ENCODE peak calls at places on chromosomes 1 and 21, in five cellular contexts. Q is tibial nerve, H is GM10248, G is lower leg skin, D is vagina. S is an unnamed sample.

GRCh38 chr1:160124709-160125478 is 9.3 kb downstream of the ATP1A2 start:
- DNase-seq in H (no peak), Q (no peak), G (no peak), D (no peak), S (no peak)

GRCh38 chr21:46483300-46484295 is 24.9 kb downstream of the DIP2A start:
- DNase-seq in D (no peak), Q (no peak), G (no peak), H (no peak), S (no peak)

GRCh38 chr1:167467126-167467725 is 51.1 kb downstream of the CD247 start:
- DNase-seq in D (no peak), Q (no peak), G (no peak), H (no peak), S (no peak)

GRCh38 chr1:116765962-116766361 is 11.7 kb downstream of the CD2 start:
- DNase-seq in Q (no peak), G (no peak), D (no peak), H (no peak), S (no peak)

GRCh38 chr1:11534846-11535245 is 55.9 kb downstream of the DISP3 start:
- DNase-seq in G (no peak), Q (no peak), H (no peak), D (no peak), S (no peak)

GRCh38 chr1:61506944-61507343 is 218.0 kb downstream of the TM2D1 start:
- DNase-seq in G (no peak), Q (no peak), H (no peak), D (no peak), S (no peak)

GRCh38 chr1:213623103-213623581 is 364.6 kb upstream of the PROX1 start:
- DNase-seq in D (no peak), Q (peak), H (no peak), G (no peak), S (no peak)

GRCh38 chr1:230772457-230773395 is 25.5 kb downstream of the CAPN9 start:
- DNase-seq in G (no peak), D (no peak), H (no peak), Q (peak), S (no peak)

GRCh38 chr21:26626187-26626586 is 53.1 kb upstream of the CYYR1 start:
- DNase-seq in D (no peak), H (no peak), G (no peak), Q (no peak), S (no peak)

GRCh38 chr1:68221971-68222355 is 10.4 kb downstream of the WLS start:
- DNase-seq in H (no peak), Q (no peak), G (no peak), D (no peak), S (no peak)

GRCh38 chr1:172993640-172994039 is 57.1 kb downstream of the TNFSF18 start:
- DNase-seq in D (no peak), G (no peak), Q (no peak), H (no peak), S (no peak)

GRCh38 chr1:98333936-98334335 is 327.6 kb upstream of the SNX7 start:
- DNase-seq in D (no peak), H (no peak), Q (no peak), G (no peak), S (no peak)

GRCh38 chr1:226365831-226366231 is 42.1 kb downstream of the PARP1 start:
- DNase-seq in Q (no peak), G (no peak), D (no peak), H (no peak), S (no peak)

GRCh38 chr1:22607154-22607553 is 29.3 kb upstream of the C1QA start:
- DNase-seq in D (no peak), H (no peak), Q (no peak), G (no peak), S (no peak)

GRCh38 chr1:230826166-230826875 is 42.0 kb downstream of the C1orf198 start:
- DNase-seq in D (no peak), Q (no peak), H (no peak), G (no peak), S (no peak)

GRCh38 chr1:225460021-225460736 is 32.3 kb upstream of the LBR start:
- DNase-seq in G (no peak), D (no peak), H (no peak), Q (no peak), S (no peak)

GRCh38 chr1:204929487-204930185 is 59.0 kb downstream of the NFASC start:
- DNase-seq in G (peak), H (no peak), Q (no peak), D (peak), S (no peak)

GRCh38 chr1:119779869-119780356 is 11.2 kb upstream of the HMGCS2 start:
- DNase-seq in Q (peak), G (no peak), H (no peak), D (no peak), S (no peak)

GRCh38 chr21:39084979-39085729 is 98.1 kb downstream of the PSMG1 start:
- DNase-seq in H (no peak), Q (no peak), D (no peak), G (no peak), S (no peak)

GRCh38 chr1:38777464-38777957 is 82.1 kb downstream of the RRAGC start:
- DNase-seq in H (no peak), Q (no peak), D (no peak), G (peak), S (no peak)

GRCh38 chr1:232901255-232901654 is 49.2 kb upstream of the NTPCR start:
- DNase-seq in G (no peak), Q (no peak), H (peak), D (no peak), S (peak)

GRCh38 chr1:198086051-198086745 is 70.6 kb upstream of the NEK7 start:
- DNase-seq in D (no peak), G (no peak), Q (no peak), H (no peak), S (no peak)

GRCh38 chr1:95384570-95384969 is 150.6 kb downstream of the RWDD3 start:
- DNase-seq in G (no peak), D (no peak), H (no peak), Q (no peak), S (no peak)

GRCh38 chr21:36792505-36792967 is 93.6 kb downstream of the SIM2 start:
- DNase-seq in H (peak), D (peak), Q (no peak), G (peak), S (no peak)

GRCh38 chr1:192575499-192576189 is at the start of gene RGS1:
- DNase-seq in Q (peak), G (no peak), D (no peak), H (peak), S (peak)

GRCh38 chr1:58996341-58997059 is 212.7 kb upstream of the JUN start:
- DNase-seq in D (no peak), H (peak), Q (no peak), G (no peak), S (peak)

GRCh38 chr1:217373761-217374701 is 256.9 kb downstream of the GPATCH2 start:
- DNase-seq in G (no peak), H (no peak), D (no peak), Q (no peak), S (no peak)

GRCh38 chr1:77565321-77565720 is 117.1 kb downstream of the ZZZ3 start:
- DNase-seq in D (no peak), G (no peak), H (no peak), Q (no peak), S (no peak)

GRCh38 chr1:8563944-8564537 is 246.1 kb downstream of the SLC45A1 start:
- DNase-seq in D (no peak), H (no peak), Q (no peak), G (no peak), S (no peak)

GRCh38 chr1:158005249-158005648 is 11.8 kb downstream of the KIRREL1 start:
- DNase-seq in H (no peak), Q (no peak), G (no peak), D (no peak), S (no peak)

GRCh38 chr1:158002630-158003408 is 9.4 kb downstream of the KIRREL1 start:
- DNase-seq in G (no peak), H (no peak), D (no peak), Q (no peak), S (no peak)

GRCh38 chr1:158003409-158003805 is 10.0 kb downstream of the KIRREL1 start:
- DNase-seq in Q (no peak), G (no peak), D (no peak), H (no peak), S (no peak)

GRCh38 chr1:158007180-158007579 is 13.7 kb downstream of the KIRREL1 start:
- DNase-seq in H (no peak), G (no peak), D (no peak), Q (no peak), S (no peak)

DNA sequence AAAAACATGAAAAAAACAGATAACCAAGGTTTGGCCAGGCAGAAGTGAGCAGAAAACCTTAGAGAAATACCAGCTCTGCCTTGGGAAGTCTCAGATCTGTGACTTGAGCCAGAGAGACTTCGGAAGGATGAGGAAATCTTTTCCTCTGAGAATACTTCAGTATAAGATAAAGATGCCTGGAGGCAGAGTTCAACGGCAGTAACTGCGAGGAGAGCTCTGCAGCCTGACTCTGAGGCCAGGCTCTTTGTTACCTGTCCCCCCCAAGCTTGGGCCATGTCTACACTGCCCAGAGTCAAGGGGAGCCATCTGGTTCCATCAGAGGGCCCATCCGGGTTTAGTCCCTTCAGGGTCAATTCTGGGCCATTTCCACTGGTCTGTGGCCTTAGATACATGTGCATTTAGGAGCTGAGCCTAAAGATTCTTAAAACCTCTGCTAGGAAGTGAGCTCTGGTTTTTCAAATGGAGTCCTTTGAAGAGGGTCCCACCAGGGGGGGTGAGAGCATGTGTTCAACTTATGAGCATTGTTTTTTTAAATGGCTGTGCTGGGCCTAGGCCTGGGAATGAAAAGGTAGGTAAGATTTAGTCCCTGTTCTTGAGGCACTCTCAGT is 8.7 kb downstream of the KIRREL1 start:
- DNase-seq in G (no peak), H (no peak), Q (no peak), D (no peak), S (no peak)
- TF ChIP-seq CTCF in G (no peak), H (no peak), Q (no peak), D (no peak), S (no peak)

GRCh38 chr1:74468982-74469603 is 43.3 kb downstream of the LRRC53 start:
- DNase-seq in H (peak), Q (no peak), G (no peak), D (no peak), S (peak)

GRCh38 chr1:74464037-74464436 is 48.4 kb downstream of the LRRC53 start:
- DNase-seq in H (no peak), G (no peak), D (no peak), Q (no peak), S (no peak)

GRCh38 chr1:74463301-74463988 is 49.0 kb downstream of the LRRC53 start:
- DNase-seq in G (no peak), D (no peak), Q (no peak), H (peak), S (peak)

GRCh38 chr1:74467786-74468377 is 44.5 kb downstream of the LRRC53 start:
- DNase-seq in G (no peak), D (no peak), H (no peak), Q (no peak), S (no peak)

GRCh38 chr1:74465193-74465681 is 47.2 kb downstream of the LRRC53 start:
- DNase-seq in D (no peak), Q (no peak), H (no peak), G (peak), S (no peak)
- TF ChIP-seq CTCF in D (no peak), Q (no peak), H (no peak), G (no peak), S (no peak)

DNA sequence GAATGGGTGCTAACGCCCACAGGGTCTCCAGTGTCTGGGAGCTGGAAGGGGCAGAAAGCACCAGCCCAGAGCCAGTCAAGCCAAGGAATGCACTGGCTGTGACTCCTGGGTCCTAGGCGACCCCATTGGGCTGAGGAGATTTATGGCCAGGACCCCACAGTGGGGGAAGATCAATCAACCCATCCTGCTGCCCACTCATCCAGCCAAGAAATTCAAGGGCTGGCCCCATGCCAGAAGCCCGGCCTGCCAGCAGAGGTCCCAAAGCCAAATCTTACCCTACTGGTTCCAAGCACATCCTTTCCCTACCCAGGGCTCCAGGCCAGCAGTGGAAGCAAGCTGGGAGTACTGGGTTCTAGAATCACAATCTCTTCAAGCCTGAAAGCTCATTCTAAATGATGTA is 6.8 kb upstream of the PDZK1IP1 start:
- DNase-seq in Q (no peak), D (no peak), G (peak), H (no peak), S (no peak)
- TF ChIP-seq CTCF in Q (no peak), D (no peak), G (no peak), H (no peak), S (no peak)

DNA sequence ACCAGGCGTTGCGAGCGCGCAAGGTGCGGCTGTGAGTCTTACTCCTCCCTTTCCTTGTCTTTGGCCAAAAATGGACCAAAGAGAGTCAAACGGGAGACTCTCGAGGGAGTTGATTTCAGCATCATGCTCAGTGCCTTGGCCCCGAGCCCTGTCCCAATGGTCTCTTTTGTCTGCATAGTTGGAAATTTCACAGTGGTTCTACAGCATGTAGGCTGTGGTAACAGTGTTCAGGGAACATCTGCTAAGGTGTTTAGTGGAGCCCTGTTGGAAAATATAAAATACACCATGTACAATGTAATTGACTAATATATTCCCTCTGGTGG is 2.7 kb downstream of the CACNA1E start:
- DNase-seq in H (no peak), G (no peak), Q (no peak), D (no peak), S (no peak)
- TF ChIP-seq CTCF in H (no peak), G (no peak), Q (no peak), D (no peak), S (peak)

GRCh38 chr1:209689484-209689883 is 14.3 kb downstream of the G0S2 start:
- DNase-seq in G (no peak), D (no peak), H (no peak), Q (no peak), S (no peak)
- TF ChIP-seq CTCF in G (no peak), D (no peak), H (no peak), Q (no peak), S (no peak)

S was measured in GM13976.